ENCODE peak calls at places on chromosomes 3 and 15, in seven cellular contexts. N, C, I, Q, X, Y and G are unnamed samples.

GRCh38 chr3:69770219-69770618 is 31.0 kb downstream of the MITF start:
- DNase-seq in Y (no peak), Q (no peak), X (no peak), N (no peak), I (no peak), C (no peak), G (no peak)

GRCh38 chr3:171846594-171846993 is 3.4 kb downstream of the TMEM212 start:
- DNase-seq in C (peak; percentile 86), I (no peak), X (no peak), N (no peak), Y (no peak), Q (no peak), G (no peak)

GRCh38 chr15:58212909-58213526 is 74.8 kb downstream of the AQP9 start:
- DNase-seq in C (peak; percentile 24), Q (peak; percentile 73), I (peak; percentile 33), X (peak; percentile 33), N (peak; percentile 39), Y (peak; percentile 39), G (peak; percentile 40)

GRCh38 chr3:188914556-188914955 is 257.2 kb upstream of the TPRG1 start:
- DNase-seq in N (peak; percentile 36), Y (no peak), I (no peak), Q (peak; percentile 41), X (no peak), C (peak; percentile 55), G (no peak)

GRCh38 chr15:85362436-85363048 is 17.9 kb upstream of the AKAP13 start:
- DNase-seq in Q (no peak), X (no peak), I (no peak), Y (no peak), N (no peak), C (no peak), G (no peak)

GRCh38 chr3:32175607-32176197 is 62.8 kb upstream of the CMTM8 start:
- DNase-seq in I (peak; percentile 59), Y (peak; percentile 82), Q (peak; percentile 78), N (peak; percentile 63), C (peak; percentile 68), X (peak; percentile 48), G (peak; percentile 65)

GRCh38 chr3:30779686-30780287 is 114.7 kb downstream of the GADL1 start:
- DNase-seq in I (peak; percentile 34), Y (peak; percentile 54), C (peak; percentile 25), Q (peak; percentile 59), X (no peak), N (peak; percentile 10), G (peak; percentile 23)

GRCh38 chr3:27713066-27713400 is 9.1 kb downstream of the EOMES start:
- DNase-seq in I (no peak), X (no peak), N (no peak), Y (no peak), C (no peak), Q (no peak), G (no peak)

GRCh38 chr15:65038838-65039237 is 6.3 kb upstream of the SLC51B start:
- DNase-seq in Y (no peak), C (no peak), I (no peak), Q (no peak), X (no peak), N (no peak), G (no peak)

GRCh38 chr15:62558640-62559039 is 393.6 kb upstream of the C2CD4B start:
- DNase-seq in N (no peak), C (no peak), I (no peak), X (no peak), Q (no peak), Y (no peak), G (no peak)

GRCh38 chr15:62564889-62565288 is 399.8 kb upstream of the C2CD4B start:
- DNase-seq in N (no peak), C (no peak), Q (no peak), Y (no peak), I (no peak), X (no peak), G (no peak)

GRCh38 chr15:62560943-62561571 is 396.0 kb upstream of the C2CD4B start:
- DNase-seq in I (no peak), Y (peak; percentile 50), Q (no peak), X (no peak), N (no peak), C (no peak), G (no peak)

GRCh38 chr15:62559049-62559733 is 394.1 kb upstream of the C2CD4B start:
- DNase-seq in X (no peak), I (no peak), C (no peak), Q (peak; percentile 80), Y (no peak), N (peak; percentile 47), G (no peak)

DNA sequence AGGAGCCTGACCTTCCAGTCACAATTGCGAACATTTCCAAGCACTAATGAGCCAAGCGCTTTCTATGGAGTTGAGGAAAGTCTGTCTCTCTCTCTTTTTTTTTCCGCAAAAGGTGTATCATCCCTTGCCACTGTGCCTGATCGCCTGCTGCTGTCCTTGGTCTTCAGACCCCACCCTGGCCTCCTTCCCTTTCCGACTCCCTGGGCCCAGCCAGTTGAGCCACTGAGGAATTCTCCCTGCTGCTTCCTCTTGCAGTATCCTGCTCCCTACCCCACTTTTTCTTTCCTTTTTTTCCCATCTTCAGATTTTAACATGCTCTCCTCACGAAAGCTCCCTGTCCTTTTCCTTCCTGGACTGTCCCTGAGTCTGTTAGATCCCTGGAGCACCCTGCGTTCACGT is 396.5 kb upstream of the C2CD4B start:
- DNase-seq in X (no peak), I (no peak), C (no peak), Q (no peak), Y (no peak), N (no peak), G (no peak)
- H3K4me3 ChIP-seq in X (no peak overlapping the region), I (no peak overlapping the region), C (no peak overlapping the region), Q (no peak overlapping the region), Y (no peak overlapping the region), N (no peak overlapping the region), G (no peak overlapping the region)

GRCh38 chr15:60010467-60011257 is 6.6 kb downstream of the FOXB1 start:
- DNase-seq in N (no peak), X (no peak), C (no peak), I (no peak), Q (no peak), Y (no peak), G (no peak)
- H3K4me3 ChIP-seq in N (no peak overlapping the region), X (no peak overlapping the region), C (no peak overlapping the region), I (no peak overlapping the region), Q (no peak overlapping the region), Y (no peak overlapping the region), G (no peak overlapping the region)

GRCh38 chr3:38133209-38133556 is 3.7 kb downstream of the ACAA1 start:
- DNase-seq in Y (no peak), C (no peak), X (no peak), N (no peak), Q (no peak), I (no peak), G (no peak)
- H3K4me3 ChIP-seq in Y (no peak overlapping the region), C (no peak overlapping the region), X (no peak overlapping the region), N (no peak overlapping the region), Q (no peak overlapping the region), I (no peak overlapping the region), G (no peak overlapping the region)

GRCh38 chr3:126797563-126797962 is 93.5 kb downstream of the CHCHD6 start:
- DNase-seq in X (no peak), Q (no peak), N (no peak), C (no peak), I (no peak), Y (no peak), G (no peak)

GRCh38 chr3:126792998-126793397 is 89.0 kb downstream of the CHCHD6 start:
- DNase-seq in C (no peak), Y (no peak), I (no peak), Q (no peak), X (no peak), N (no peak), G (no peak)

DNA sequence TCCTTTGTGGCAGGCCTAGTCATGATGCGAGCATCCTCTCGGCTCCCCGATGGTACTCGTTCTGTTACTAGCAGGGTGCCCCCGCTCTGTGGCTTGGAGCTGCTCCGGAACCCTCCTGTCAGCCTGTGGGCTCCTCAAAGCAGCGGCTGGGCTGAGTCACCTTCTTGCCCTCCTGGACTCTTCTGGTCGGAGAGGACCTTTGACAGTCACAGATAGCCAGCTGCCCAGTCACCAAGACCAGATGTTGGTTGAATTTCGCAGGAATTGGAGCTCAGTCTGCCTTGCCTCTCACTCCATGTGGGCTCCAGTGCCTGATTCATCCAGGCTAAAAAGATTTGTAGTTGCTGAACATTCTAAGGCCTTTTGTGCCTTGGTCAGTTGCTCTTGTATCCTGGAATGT is 94.5 kb downstream of the CHCHD6 start:
- DNase-seq in C (no peak), Y (no peak), X (no peak), Q (no peak), I (no peak), N (no peak), G (no peak)
- H3K4me3 ChIP-seq in C (no peak overlapping the region), Y (no peak overlapping the region), X (no peak overlapping the region), Q (no peak overlapping the region), I (no peak overlapping the region), N (no peak overlapping the region), G (no peak overlapping the region)

GRCh38 chr15:45720183-45720582 is 85.4 kb downstream of the SQOR start:
- DNase-seq in Y (no peak), X (no peak), N (no peak), I (no peak), C (no peak), Q (no peak), G (no peak)

GRCh38 chr15:45715528-45715927 is 80.7 kb downstream of the SQOR start:
- DNase-seq in X (no peak), N (no peak), Q (peak; percentile 40), C (no peak), Y (no peak), I (no peak), G (no peak)

GRCh38 chr15:45714501-45715488 is 80.0 kb downstream of the SQOR start:
- DNase-seq in I (peak; percentile 64), Y (peak; percentile 74), Q (peak; percentile 87), X (peak; percentile 59), N (peak; percentile 88), C (peak; percentile 69), G (peak; percentile 28)

GRCh38 chr15:45719490-45719889 is 84.7 kb downstream of the SQOR start:
- DNase-seq in Q (peak; percentile 57), Y (no peak), X (no peak), I (no peak), N (peak; percentile 70), C (no peak), G (no peak)
- H3K4me3 ChIP-seq in Q (no peak overlapping the region), Y (no peak overlapping the region), X (no peak overlapping the region), I (no peak overlapping the region), N (no peak overlapping the region), C (no peak overlapping the region), G (no peak overlapping the region)